ENCODE peak calls at places on chromosomes 12 and 14, in nine cellular contexts. One of them, this sample, is unnamed.

GRCh38 chr14:39395555-39396254 is 36.5 kb downstream of the FBXO33 start:
- DNase-seq in glutamatergic neuron: no peak
- DNase-seq in lower lobe of right lung: no peak
- DNase-seq in GM10248: no peak
- DNase-seq in choroid plexus epithelial cell: peak
- DNase-seq in heart left ventricle: no peak
- DNase-seq in GM23338: no peak
- DNase-seq in BJ: no peak
- DNase-seq in mesothelial cell of epicardium: no peak
- DNase-seq in this sample: no peak

GRCh38 chr14:72636871-72637270 is 257.0 kb downstream of the DPF3 start:
- DNase-seq in heart left ventricle: no peak
- DNase-seq in GM23338: no peak
- DNase-seq in lower lobe of right lung: no peak
- DNase-seq in BJ: no peak
- DNase-seq in GM10248: no peak
- DNase-seq in glutamatergic neuron: no peak
- DNase-seq in choroid plexus epithelial cell: no peak
- DNase-seq in mesothelial cell of epicardium: no peak
- DNase-seq in this sample: no peak

GRCh38 chr14:50920482-50921225 is 23.6 kb downstream of the PYGL start:
- DNase-seq in mesothelial cell of epicardium: no peak
- DNase-seq in GM23338: peak
- DNase-seq in choroid plexus epithelial cell: peak
- DNase-seq in glutamatergic neuron: no peak
- DNase-seq in BJ: peak
- DNase-seq in GM10248: no peak
- DNase-seq in lower lobe of right lung: no peak
- DNase-seq in heart left ventricle: no peak
- DNase-seq in this sample: no peak

GRCh38 chr12:124684971-124685688 is 117.7 kb upstream of the NCOR2 start:
- DNase-seq in heart left ventricle: no peak
- DNase-seq in mesothelial cell of epicardium: no peak
- DNase-seq in glutamatergic neuron: no peak
- DNase-seq in lower lobe of right lung: no peak
- DNase-seq in choroid plexus epithelial cell: peak
- DNase-seq in BJ: no peak
- DNase-seq in GM23338: no peak
- DNase-seq in GM10248: no peak
- DNase-seq in this sample: no peak

GRCh38 chr14:76576047-76576741 is 185.1 kb upstream of the VASH1 start:
- DNase-seq in BJ: no peak
- DNase-seq in mesothelial cell of epicardium: no peak
- DNase-seq in choroid plexus epithelial cell: peak
- DNase-seq in heart left ventricle: no peak
- DNase-seq in glutamatergic neuron: no peak
- DNase-seq in GM23338: no peak
- DNase-seq in GM10248: no peak
- DNase-seq in lower lobe of right lung: no peak
- DNase-seq in this sample: no peak

GRCh38 chr12:115362319-115362976 is 678.5 kb upstream of the TBX3 start:
- DNase-seq in glutamatergic neuron: no peak
- DNase-seq in GM10248: no peak
- DNase-seq in lower lobe of right lung: no peak
- DNase-seq in BJ: no peak
- DNase-seq in choroid plexus epithelial cell: no peak
- DNase-seq in mesothelial cell of epicardium: no peak
- DNase-seq in GM23338: no peak
- DNase-seq in heart left ventricle: no peak
- DNase-seq in this sample: no peak

GRCh38 chr12:28882444-28882843 is 266.6 kb upstream of the FAR2 start:
- DNase-seq in heart left ventricle: no peak
- DNase-seq in BJ: no peak
- DNase-seq in mesothelial cell of epicardium: no peak
- DNase-seq in lower lobe of right lung: no peak
- DNase-seq in glutamatergic neuron: no peak
- DNase-seq in GM23338: no peak
- DNase-seq in GM10248: no peak
- DNase-seq in choroid plexus epithelial cell: peak
- DNase-seq in this sample: no peak

GRCh38 chr12:2291182-2291832 is 238.5 kb downstream of the CACNA1C start:
- DNase-seq in BJ: no peak
- DNase-seq in mesothelial cell of epicardium: no peak
- DNase-seq in choroid plexus epithelial cell: peak
- DNase-seq in GM10248: peak
- DNase-seq in lower lobe of right lung: no peak
- DNase-seq in GM23338: peak
- DNase-seq in glutamatergic neuron: no peak
- DNase-seq in heart left ventricle: no peak
- DNase-seq in this sample: peak

GRCh38 chr14:87898301-87898700 is 94.7 kb downstream of the GALC start:
- DNase-seq in lower lobe of right lung: no peak
- DNase-seq in BJ: no peak
- DNase-seq in choroid plexus epithelial cell: no peak
- DNase-seq in GM10248: no peak
- DNase-seq in heart left ventricle: no peak
- DNase-seq in mesothelial cell of epicardium: no peak
- DNase-seq in glutamatergic neuron: no peak
- DNase-seq in GM23338: no peak
- DNase-seq in this sample: no peak

GRCh38 chr14:87901196-87901595 is 91.8 kb downstream of the GALC start:
- DNase-seq in GM23338: no peak
- DNase-seq in BJ: no peak
- DNase-seq in lower lobe of right lung: no peak
- DNase-seq in glutamatergic neuron: no peak
- DNase-seq in mesothelial cell of epicardium: no peak
- DNase-seq in heart left ventricle: no peak
- DNase-seq in choroid plexus epithelial cell: no peak
- DNase-seq in GM10248: no peak
- DNase-seq in this sample: no peak

GRCh38 chr14:87894920-87895319 is 98.1 kb downstream of the GALC start:
- DNase-seq in glutamatergic neuron: no peak
- DNase-seq in choroid plexus epithelial cell: no peak
- DNase-seq in mesothelial cell of epicardium: no peak
- DNase-seq in lower lobe of right lung: no peak
- DNase-seq in GM10248: no peak
- DNase-seq in BJ: no peak
- DNase-seq in heart left ventricle: no peak
- DNase-seq in GM23338: no peak
- DNase-seq in this sample: no peak

GRCh38 chr14:87899228-87899627 is 93.8 kb downstream of the GALC start:
- DNase-seq in mesothelial cell of epicardium: no peak
- DNase-seq in heart left ventricle: no peak
- DNase-seq in GM10248: no peak
- DNase-seq in lower lobe of right lung: no peak
- DNase-seq in glutamatergic neuron: no peak
- DNase-seq in BJ: no peak
- DNase-seq in choroid plexus epithelial cell: no peak
- DNase-seq in GM23338: no peak
- DNase-seq in this sample: no peak

DNA sequence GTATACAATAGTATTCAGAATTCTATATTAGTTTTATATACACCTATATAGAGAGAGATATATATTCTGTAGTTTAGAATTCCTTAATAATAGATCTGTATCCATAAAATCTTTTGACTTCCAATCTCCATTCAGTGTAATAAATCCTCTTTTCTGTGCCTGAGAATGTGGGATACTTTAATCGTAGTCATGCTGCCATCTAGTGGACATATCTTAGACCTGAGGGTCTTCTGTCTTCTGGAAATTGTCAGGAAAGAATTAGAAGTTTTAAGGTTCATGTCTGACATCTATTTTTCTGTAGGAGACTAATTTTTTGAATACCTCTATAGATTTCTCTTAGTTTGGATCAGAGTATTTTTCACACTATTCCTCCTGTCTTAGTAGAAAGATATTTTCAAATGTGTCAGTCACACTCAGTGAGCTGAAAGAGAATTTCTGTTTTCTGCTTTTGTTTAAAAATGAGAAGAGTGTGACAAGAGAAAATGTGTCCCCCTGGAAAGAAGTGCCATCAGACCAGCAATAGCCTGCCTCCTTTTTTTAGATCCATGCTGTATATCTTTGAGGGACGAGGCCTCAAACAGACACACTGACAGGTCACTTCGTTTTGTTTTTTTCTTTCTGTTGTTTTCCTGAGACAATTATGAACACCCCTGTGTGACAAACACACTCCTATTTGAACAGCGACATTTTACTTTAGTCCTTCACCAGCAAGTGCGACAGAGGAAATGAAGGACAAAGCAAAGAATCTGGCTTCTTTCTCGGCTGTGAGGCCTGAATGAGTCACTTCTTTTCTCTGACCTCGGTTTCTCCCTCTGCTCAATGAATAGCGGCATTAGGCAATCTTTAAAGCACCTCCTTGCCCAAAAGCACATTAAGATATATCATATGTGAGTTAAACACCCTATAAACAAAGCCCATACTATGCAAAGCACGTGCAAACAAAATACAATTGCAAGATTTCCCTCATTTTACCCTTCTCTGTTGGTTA is 96.3 kb downstream of the GALC start:
- DNase-seq in GM23338: peak
- DNase-seq in glutamatergic neuron: no peak
- DNase-seq in heart left ventricle: no peak
- DNase-seq in lower lobe of right lung: no peak
- DNase-seq in mesothelial cell of epicardium: no peak
- DNase-seq in GM10248: peak
- DNase-seq in choroid plexus epithelial cell: peak
- DNase-seq in BJ: no peak
- DNase-seq in this sample: peak
- TF ChIP-seq CTCF in GM23338: peak
- TF ChIP-seq CTCF in glutamatergic neuron: peak
- TF ChIP-seq CTCF in heart left ventricle: peak
- TF ChIP-seq CTCF in lower lobe of right lung: peak
- TF ChIP-seq CTCF in mesothelial cell of epicardium: peak
- TF ChIP-seq CTCF in GM10248: peak
- TF ChIP-seq CTCF in choroid plexus epithelial cell: peak
- TF ChIP-seq CTCF in BJ: peak
- TF ChIP-seq CTCF in this sample: peak

DNA sequence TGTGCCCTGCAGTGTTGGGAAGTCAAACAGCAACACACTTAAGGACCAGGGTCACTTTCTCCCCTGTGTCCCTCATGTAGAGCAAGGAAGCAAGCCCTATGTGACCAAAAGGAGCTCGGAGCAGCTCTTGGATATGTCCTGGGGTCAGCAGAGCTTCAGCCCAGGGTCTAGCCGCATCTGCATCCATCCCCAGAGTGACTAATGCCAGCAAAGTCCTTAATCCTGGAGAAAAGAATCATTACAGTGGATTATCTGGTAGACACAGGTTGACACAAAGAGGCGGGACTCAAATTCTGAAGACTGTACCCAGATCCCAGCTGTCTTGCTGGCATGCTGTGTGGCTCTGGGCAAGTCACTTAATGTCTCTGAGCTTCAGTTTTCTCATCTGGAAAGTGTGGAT is 239.1 kb upstream of the PWP1 start:
- DNase-seq in GM23338: no peak
- DNase-seq in BJ: no peak
- DNase-seq in heart left ventricle: no peak
- DNase-seq in mesothelial cell of epicardium: no peak
- DNase-seq in choroid plexus epithelial cell: no peak
- DNase-seq in GM10248: no peak
- DNase-seq in glutamatergic neuron: no peak
- DNase-seq in lower lobe of right lung: no peak
- DNase-seq in this sample: no peak
- TF ChIP-seq CTCF in GM23338: no peak
- TF ChIP-seq CTCF in BJ: no peak
- TF ChIP-seq CTCF in heart left ventricle: no peak
- TF ChIP-seq CTCF in mesothelial cell of epicardium: no peak
- TF ChIP-seq CTCF in choroid plexus epithelial cell: no peak
- TF ChIP-seq CTCF in GM10248: no peak
- TF ChIP-seq CTCF in glutamatergic neuron: no peak
- TF ChIP-seq CTCF in lower lobe of right lung: no peak
- TF ChIP-seq CTCF in this sample: no peak

GRCh38 chr12:84502907-84503787 is 409.5 kb downstream of the SLC6A15 start:
- DNase-seq in GM10248: peak
- DNase-seq in BJ: no peak
- DNase-seq in GM23338: peak
- DNase-seq in mesothelial cell of epicardium: no peak
- DNase-seq in lower lobe of right lung: no peak
- DNase-seq in heart left ventricle: no peak
- DNase-seq in glutamatergic neuron: peak
- DNase-seq in choroid plexus epithelial cell: peak
- DNase-seq in this sample: peak
- TF ChIP-seq CTCF in GM10248: peak
- TF ChIP-seq CTCF in BJ: peak
- TF ChIP-seq CTCF in GM23338: peak
- TF ChIP-seq CTCF in mesothelial cell of epicardium: peak
- TF ChIP-seq CTCF in lower lobe of right lung: peak
- TF ChIP-seq CTCF in heart left ventricle: peak
- TF ChIP-seq CTCF in glutamatergic neuron: peak
- TF ChIP-seq CTCF in choroid plexus epithelial cell: peak
- TF ChIP-seq CTCF in this sample: peak

GRCh38 chr12:130070017-130070653 is 92.1 kb upstream of the FZD10 start:
- DNase-seq in glutamatergic neuron: no peak
- DNase-seq in GM10248: no peak
- DNase-seq in BJ: no peak
- DNase-seq in heart left ventricle: no peak
- DNase-seq in lower lobe of right lung: no peak
- DNase-seq in mesothelial cell of epicardium: no peak
- DNase-seq in choroid plexus epithelial cell: no peak
- DNase-seq in GM23338: no peak
- DNase-seq in this sample: no peak

GRCh38 chr12:130063866-130064265 is 98.4 kb upstream of the FZD10 start:
- DNase-seq in choroid plexus epithelial cell: no peak
- DNase-seq in glutamatergic neuron: no peak
- DNase-seq in heart left ventricle: no peak
- DNase-seq in mesothelial cell of epicardium: no peak
- DNase-seq in lower lobe of right lung: no peak
- DNase-seq in GM10248: no peak
- DNase-seq in BJ: no peak
- DNase-seq in GM23338: no peak
- DNase-seq in this sample: no peak

GRCh38 chr12:130068741-130069140 is 93.5 kb upstream of the FZD10 start:
- DNase-seq in GM23338: no peak
- DNase-seq in lower lobe of right lung: no peak
- DNase-seq in BJ: no peak
- DNase-seq in heart left ventricle: no peak
- DNase-seq in mesothelial cell of epicardium: no peak
- DNase-seq in glutamatergic neuron: no peak
- DNase-seq in choroid plexus epithelial cell: no peak
- DNase-seq in GM10248: no peak
- DNase-seq in this sample: no peak

GRCh38 chr12:130066742-130067141 is 95.5 kb upstream of the FZD10 start:
- DNase-seq in choroid plexus epithelial cell: no peak
- DNase-seq in BJ: no peak
- DNase-seq in lower lobe of right lung: no peak
- DNase-seq in GM23338: no peak
- DNase-seq in mesothelial cell of epicardium: no peak
- DNase-seq in glutamatergic neuron: no peak
- DNase-seq in heart left ventricle: no peak
- DNase-seq in GM10248: no peak
- DNase-seq in this sample: no peak

DNA sequence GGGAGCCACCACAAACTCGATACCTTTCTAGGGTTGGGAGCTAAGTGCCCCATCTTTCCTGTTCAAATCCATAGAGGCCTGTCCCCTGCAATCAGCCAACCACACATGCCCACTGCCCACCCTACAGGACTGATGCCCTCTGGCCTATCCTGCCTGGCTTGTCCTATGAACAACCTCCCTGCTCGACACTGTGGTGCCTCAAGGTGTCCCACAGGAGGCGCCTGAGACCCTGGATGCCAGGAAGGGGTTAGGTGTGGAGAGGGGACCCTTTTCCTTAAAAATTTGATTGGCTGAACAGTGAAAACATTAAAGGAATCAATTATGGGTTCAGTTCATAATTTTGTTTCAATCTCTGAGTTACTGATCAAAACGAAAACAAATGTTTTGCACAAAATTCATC is 97.3 kb upstream of the FZD10 start:
- DNase-seq in choroid plexus epithelial cell: no peak
- DNase-seq in heart left ventricle: no peak
- DNase-seq in GM23338: peak
- DNase-seq in BJ: no peak
- DNase-seq in mesothelial cell of epicardium: no peak
- DNase-seq in lower lobe of right lung: no peak
- DNase-seq in glutamatergic neuron: no peak
- DNase-seq in GM10248: no peak
- DNase-seq in this sample: no peak
- TF ChIP-seq CTCF in choroid plexus epithelial cell: no peak
- TF ChIP-seq CTCF in heart left ventricle: no peak
- TF ChIP-seq CTCF in GM23338: peak
- TF ChIP-seq CTCF in BJ: no peak
- TF ChIP-seq CTCF in mesothelial cell of epicardium: no peak
- TF ChIP-seq CTCF in lower lobe of right lung: no peak
- TF ChIP-seq CTCF in glutamatergic neuron: no peak
- TF ChIP-seq CTCF in GM10248: no peak
- TF ChIP-seq CTCF in this sample: no peak

This sample was measured in endothelial cell.